ENCODE peak calls at places on chromosomes 6 and 20, in five cellular contexts. M is SJSA1, I is fibroblast of lung, D is cardiac muscle cell, T is psoas muscle. P is an unnamed sample. For H3K36me3 and H3K4me1, the result is how much of the 10 kb centered on the place peaks cover.

GRCh38 chr20:59933849-59934585 is 580 bp upstream of the SYCP2 start:
- DNase-seq in M (peak), I (peak), D (peak), T (peak), P (no peak)

GRCh38 chr6:166969390-166970002 is 13.1 kb upstream of the RNASET2 start:
- DNase-seq in M (no peak), I (no peak), D (no peak), T (no peak), P (no peak)

GRCh38 chr6:119145111-119145510 is 66.6 kb upstream of the FAM184A start:
- DNase-seq in M (no peak), I (no peak), D (no peak), T (no peak), P (no peak)

GRCh38 chr6:140475086-140475485 is 1100.6 kb upstream of the CITED2 start:
- DNase-seq in M (peak), I (no peak), D (peak), T (no peak), P (no peak)

GRCh38 chr6:154247119-154247814 is 109.3 kb downstream of the IPCEF1 start:
- DNase-seq in M (no peak), I (no peak), D (no peak), T (no peak), P (peak)

GRCh38 chr6:16239090-16239797 is 857 bp downstream of the GMPR start:
- DNase-seq in M (peak), I (peak), D (peak), T (peak), P (peak)

GRCh38 chr20:41174782-41175181 is 37.4 kb downstream of the PLCG1 start:
- DNase-seq in M (peak), I (peak), D (peak), T (peak), P (no peak)

GRCh38 chr6:90399970-90400369 is 103.3 kb upstream of the BACH2 start:
- DNase-seq in M (no peak), I (no peak), D (peak), T (no peak), P (no peak)

GRCh38 chr6:43578748-43579147 is 2.8 kb downstream of the POLH start:
- DNase-seq in M (no peak), I (no peak), D (no peak), T (no peak), P (no peak)

GRCh38 chr6:13559251-13559650 is 15.2 kb upstream of the SIRT5 start:
- DNase-seq in M (no peak), I (no peak), D (no peak), T (no peak), P (no peak)

GRCh38 chr6:19836799-19837510 is at the start of gene ID4:
- DNase-seq in M (peak), I (peak), D (peak), T (peak), P (peak)

GRCh38 chr6:170423030-170423429 is 116.5 kb downstream of the FAM120B start:
- DNase-seq in M (no peak), I (no peak), D (no peak), T (no peak), P (no peak)

GRCh38 chr6:134805163-134805562 is 144.7 kb downstream of the ALDH8A1 start:
- DNase-seq in M (no peak), I (no peak), D (no peak), T (no peak), P (no peak)

GRCh38 chr20:6504826-6505225 is 262.7 kb upstream of the BMP2 start:
- DNase-seq in M (no peak), I (no peak), D (no peak), T (no peak), P (no peak)

GRCh38 chr6:27161946-27162603 is 85.4 kb upstream of the PRSS16 start:
- DNase-seq in M (peak), I (peak), D (peak), T (no peak), P (peak)

GRCh38 chr20:4060054-4060795 is 44.9 kb upstream of the RNF24 start:
- DNase-seq in M (no peak), I (no peak), D (no peak), T (peak), P (no peak)

DNA sequence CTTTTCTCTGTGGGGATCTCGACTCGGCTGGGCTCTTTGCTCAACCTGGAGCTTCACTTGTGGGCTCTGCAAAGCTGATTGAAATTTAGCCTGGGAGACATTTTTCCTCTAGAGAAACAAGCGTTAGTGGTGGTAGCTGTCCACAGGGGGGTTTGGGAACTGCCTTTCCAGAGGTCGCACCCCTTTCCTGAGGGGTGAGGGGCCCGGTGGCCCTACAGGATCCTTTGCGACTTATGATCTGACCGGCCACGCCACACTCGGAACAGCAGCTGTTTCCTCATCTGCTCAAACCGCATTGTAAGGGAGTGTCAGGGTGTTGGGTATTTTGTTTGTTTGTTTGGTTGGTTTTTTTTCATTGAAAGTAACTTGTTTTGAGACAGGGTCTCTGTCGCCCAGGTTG is 21.0 kb downstream of the PNLDC1 start:
- DNase-seq in M (no peak), I (no peak), D (no peak), T (no peak), P (no peak)
- H3K36me3 ChIP-seq in M (under half), I (under half), D (under half), T (under half), P (under half)

DNA sequence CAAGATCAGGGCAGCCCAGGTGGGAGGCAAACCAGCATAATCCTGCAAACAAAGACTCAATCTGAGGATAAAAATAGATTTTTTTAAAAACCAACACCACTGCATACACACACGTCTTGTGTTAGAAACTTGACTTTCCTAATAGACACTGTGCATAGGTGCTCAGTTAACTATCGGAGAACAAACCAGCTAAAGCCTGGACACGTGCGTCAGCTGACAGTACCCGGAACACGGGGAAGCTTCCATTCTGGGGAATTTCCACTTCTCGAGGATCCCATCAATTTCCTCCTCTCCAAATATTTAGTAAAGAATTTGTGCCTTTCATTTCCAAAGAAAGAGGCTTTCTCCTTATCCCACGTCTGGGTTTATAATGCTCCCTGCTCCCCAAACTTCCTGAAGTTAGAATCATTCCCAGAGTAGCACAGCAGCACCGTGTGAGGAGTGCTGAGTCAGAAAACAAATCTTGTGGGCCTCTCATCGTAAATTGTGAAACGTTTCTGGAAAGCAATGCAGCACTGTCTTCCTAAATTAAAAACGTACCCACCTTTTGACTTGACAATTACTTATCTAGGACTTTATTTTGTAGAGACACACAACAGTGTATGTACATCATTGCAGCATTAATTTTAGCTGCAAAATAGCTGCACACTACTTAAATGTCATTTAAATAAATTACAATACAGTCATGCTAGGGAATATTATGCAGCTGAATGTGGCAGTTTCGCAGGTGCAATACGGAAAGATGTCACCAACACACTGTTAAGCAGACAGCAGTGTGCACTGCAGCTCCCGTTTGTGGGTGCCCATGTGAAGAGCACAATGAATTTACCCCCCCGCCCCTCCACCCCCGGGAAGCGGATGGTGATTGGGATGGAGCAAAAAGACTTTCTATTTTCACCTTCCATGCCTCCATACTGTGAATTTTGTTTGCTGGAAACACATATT is 31.0 kb downstream of the RRBP1 start:
- DNase-seq in M (no peak), I (peak), D (peak), T (peak), P (no peak)
- H3K4me1 ChIP-seq in M (under half), I (under half), D (under half), T (half or more), P (under half)

GRCh38 chr6:111530777-111531176 is 47.8 kb upstream of the REV3L start:
- DNase-seq in M (no peak), I (no peak), D (no peak), T (no peak), P (peak)

GRCh38 chr6:111530218-111530617 is 47.2 kb upstream of the REV3L start:
- DNase-seq in M (no peak), I (no peak), D (no peak), T (no peak), P (no peak)

GRCh38 chr6:111533087-111533784 is 50.2 kb upstream of the REV3L start:
- DNase-seq in M (no peak), I (no peak), D (no peak), T (peak), P (no peak)

GRCh38 chr6:111536888-111537287 is 53.9 kb upstream of the REV3L start:
- DNase-seq in M (peak), I (no peak), D (peak), T (no peak), P (no peak)

GRCh38 chr6:111534366-111534765 is 51.3 kb upstream of the REV3L start:
- DNase-seq in M (no peak), I (peak), D (peak), T (peak), P (peak)
- H3K36me3 ChIP-seq in M (under half), I (under half), D (under half), T (under half), P (under half)

DNA sequence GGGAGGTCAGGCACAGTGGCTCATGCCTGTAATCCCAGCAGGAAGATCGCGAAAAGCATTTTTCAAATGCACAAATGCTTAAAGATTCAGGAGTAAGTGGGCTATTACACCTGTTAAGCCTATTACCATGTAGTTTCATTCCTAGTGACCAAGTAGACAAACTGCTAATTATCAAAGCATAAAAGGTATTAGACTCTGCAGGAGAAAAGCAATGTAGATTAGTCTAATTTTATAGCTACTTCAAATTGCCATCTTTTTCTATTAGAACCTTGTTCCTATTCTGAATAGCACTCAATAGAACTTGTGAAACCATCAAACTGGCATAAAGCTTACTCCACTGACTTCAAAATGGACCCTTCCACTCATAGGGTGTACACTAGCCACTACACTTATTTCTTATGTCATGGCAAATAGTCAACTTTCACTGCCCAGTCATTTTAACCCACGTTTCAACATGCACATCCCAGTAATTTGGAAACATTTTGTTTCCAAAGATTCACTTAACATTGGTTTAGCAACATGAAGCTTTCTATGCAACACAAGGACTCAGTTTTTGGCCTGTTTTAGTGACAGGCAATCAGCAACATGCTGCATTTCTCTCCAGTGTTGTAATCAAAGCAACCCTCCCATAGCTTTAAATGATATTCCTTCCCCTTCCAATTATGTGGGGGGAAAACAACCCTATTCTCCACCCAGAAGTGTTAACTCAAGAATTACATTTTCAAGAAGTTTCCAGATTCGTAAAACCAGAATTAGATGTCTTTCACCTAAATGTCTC is 3.9 kb downstream of the EEF1A1 start:
- DNase-seq in M (peak), I (peak), D (peak), T (no peak), P (peak)
- H3K4me1 ChIP-seq in M (under half), I (under half), D (under half), T (under half), P (under half)

DNA sequence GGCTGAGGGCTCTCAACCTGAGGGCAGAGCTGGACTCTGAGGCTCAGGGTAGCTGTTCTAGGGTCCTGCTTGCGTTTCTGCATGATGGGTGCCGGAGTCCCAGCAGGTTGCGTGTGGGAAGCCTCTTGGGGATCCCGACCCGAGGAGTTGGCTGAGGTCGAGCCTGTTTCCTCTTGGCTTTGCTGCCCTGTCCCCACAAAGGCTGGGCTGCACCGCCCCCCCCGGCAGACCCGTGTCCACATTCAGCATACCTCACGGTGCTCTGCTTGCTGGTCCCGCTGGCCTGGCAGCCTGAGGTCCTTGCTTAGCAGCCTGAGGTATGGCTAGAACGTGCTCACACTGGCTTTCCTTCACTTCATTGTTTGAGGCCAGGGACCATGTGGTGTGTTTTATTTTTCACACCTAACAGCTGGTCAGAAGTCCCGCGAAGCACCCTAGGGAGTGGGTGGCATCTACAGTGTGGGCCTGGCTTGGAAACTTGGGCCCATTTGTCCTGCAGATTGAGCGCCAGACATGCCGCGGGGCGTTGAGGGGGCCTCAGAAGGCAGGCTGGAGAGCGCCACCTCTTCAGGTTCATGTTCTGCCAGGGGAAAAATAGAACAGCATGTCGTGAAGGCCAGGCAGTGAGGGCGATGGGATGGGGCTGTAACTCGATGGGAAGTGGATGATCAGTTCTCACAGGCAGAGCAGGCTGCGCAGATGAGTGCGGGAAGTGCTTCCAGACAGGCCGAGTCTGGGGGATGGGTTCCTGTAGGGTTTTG is 9.5 kb downstream of the LSM14B start:
- DNase-seq in M (no peak), I (no peak), D (no peak), T (no peak), P (no peak)
- H3K36me3 ChIP-seq in M (half or more), I (under half), D (half or more), T (half or more), P (half or more)

GRCh38 chr6:92132957-92133356 is 1286.4 kb downstream of the EPHA7 start:
- DNase-seq in M (no peak), I (no peak), D (no peak), T (no peak), P (no peak)
- H3K4me1 ChIP-seq in M (under half), I (under half), D (under half), T (under half), P (under half)

GRCh38 chr20:13756551-13756950 is 28.2 kb downstream of the ESF1 start:
- DNase-seq in M (no peak), I (no peak), D (no peak), T (no peak), P (no peak)

GRCh38 chr20:13755809-13756208 is 28.9 kb downstream of the ESF1 start:
- DNase-seq in M (no peak), I (peak), D (peak), T (no peak), P (no peak)

GRCh38 chr20:13758884-13759283 is 25.8 kb downstream of the ESF1 start:
- DNase-seq in M (no peak), I (no peak), D (no peak), T (no peak), P (no peak)

GRCh38 chr20:13749811-13750210 is 34.9 kb downstream of the ESF1 start:
- DNase-seq in M (no peak), I (no peak), D (no peak), T (no peak), P (no peak)

GRCh38 chr20:13753436-13754036 is 31.2 kb downstream of the ESF1 start:
- DNase-seq in M (no peak), I (no peak), D (no peak), T (no peak), P (no peak)
- H3K36me3 ChIP-seq in M (under half), I (under half), D (under half), T (under half), P (half or more)

GRCh38 chr20:62925420-62926228 is 681 bp downstream of the DIDO1 start:
- DNase-seq in M (peak), I (peak), D (peak), T (peak), P (peak)
- H3K4me1 ChIP-seq in M (half or more), I (under half), D (under half), T (half or more), P (under half)

GRCh38 chr6:31640612-31641011 is 11.8 kb downstream of the BAG6 start:
- DNase-seq in M (no peak), I (no peak), D (no peak), T (no peak), P (no peak)

GRCh38 chr6:31636698-31637596 is 15.5 kb downstream of the BAG6 start:
- DNase-seq in M (no peak), I (no peak), D (no peak), T (no peak), P (no peak)

GRCh38 chr6:31639449-31639861 is 13.0 kb downstream of the BAG6 start:
- DNase-seq in M (no peak), I (no peak), D (peak), T (no peak), P (no peak)

GRCh38 chr6:31641370-31641769 is 11.1 kb downstream of the BAG6 start:
- DNase-seq in M (no peak), I (no peak), D (no peak), T (no peak), P (no peak)

GRCh38 chr6:31639043-31639442 is 13.4 kb downstream of the BAG6 start:
- DNase-seq in M (no peak), I (no peak), D (no peak), T (no peak), P (no peak)
- H3K36me3 ChIP-seq in M (half or more), I (under half), D (half or more), T (half or more), P (half or more)

GRCh38 chr6:73081955-73082354 is 143.3 kb downstream of the KHDC1L start:
- DNase-seq in M (no peak), I (no peak), D (no peak), T (no peak), P (peak)
- H3K4me1 ChIP-seq in M (under half), I (under half), D (under half), T (under half), P (under half)

P was measured in SJCRH30.